ENCODE peak calls at places on chromosomes 6 and 20, in six cellular contexts. C is CD8-positive, alpha-beta memory T cell; J is HCT116; Y is NT2/D1; A is right atrium auricular region; N is cardiac muscle cell. I is an unnamed sample.

GRCh38 chr20:12925214-12925755 is 83.5 kb upstream of the SPTLC3 start:
- DNase-seq in C (peak; percentile 4), A (no peak), Y (peak; percentile 51), N (peak; percentile 89), J (peak; percentile 19), I (peak; percentile 52)

GRCh38 chr20:33262658-33263065 is 20.4 kb upstream of the BPIFB1 start:
- DNase-seq in C (no peak), A (peak; percentile 60), N (peak; percentile 81), Y (peak; percentile 40), J (peak; percentile 62), I (peak; percentile 52)

GRCh38 chr20:25015986-25016385 is 23.4 kb upstream of the APMAP start:
- DNase-seq in A (no peak), N (no peak), J (no peak), C (no peak), Y (no peak), I (no peak)

GRCh38 chr20:25044660-25045342 is 13.1 kb downstream of the ACSS1 start:
- DNase-seq in N (no peak), J (no peak), C (no peak), Y (no peak), A (no peak), I (no peak)

GRCh38 chr20:46117704-46118467 is at the start of gene CD40:
- DNase-seq in C (peak; percentile 68), J (peak; percentile 68), Y (peak; percentile 75), N (peak; percentile 90), A (peak; percentile 93), I (peak; percentile 52)

GRCh38 chr6:123965894-123966293 is 162.2 kb downstream of the NKAIN2 start:
- DNase-seq in Y (peak; percentile 49), N (peak; percentile 5), A (no peak), J (no peak), C (no peak), I (peak; percentile 54)

GRCh38 chr6:16583151-16583762 is 178.0 kb downstream of the ATXN1 start:
- DNase-seq in A (no peak), J (no peak), Y (no peak), N (no peak), C (no peak), I (no peak)

GRCh38 chr20:15242773-15243172 is 905.4 kb upstream of the FLRT3 start:
- DNase-seq in A (no peak), C (no peak), Y (no peak), J (no peak), N (no peak), I (no peak)

GRCh38 chr6:138695193-138695592 is 78.4 kb upstream of the CCDC28A start:
- DNase-seq in A (no peak), N (no peak), Y (no peak), C (no peak), J (no peak), I (no peak)

GRCh38 chr6:143952947-143953346 is 55.1 kb downstream of the PLAGL1 start:
- DNase-seq in Y (no peak), J (no peak), A (no peak), N (no peak), C (no peak), I (no peak)

GRCh38 chr6:143490775-143491174 is 20.7 kb downstream of the FUCA2 start:
- DNase-seq in C (no peak), A (no peak), N (no peak), Y (no peak), J (no peak), I (no peak)

GRCh38 chr6:72954736-72955135 is 270.6 kb downstream of the KHDC1L start:
- DNase-seq in N (peak; percentile 68), Y (no peak), J (no peak), C (no peak), A (no peak), I (no peak)

GRCh38 chr20:40694246-40694645 is 5.2 kb upstream of the MAFB start:
- DNase-seq in Y (no peak), C (no peak), A (no peak), N (no peak), J (no peak), I (no peak)

GRCh38 chr20:16922834-16923233 is 174.7 kb downstream of the OTOR start:
- DNase-seq in Y (no peak), A (no peak), J (no peak), C (no peak), N (peak; percentile 56), I (no peak)

GRCh38 chr6:43669050-43669921 is 18.3 kb downstream of the MRPS18A start:
- DNase-seq in C (no peak), Y (no peak), J (no peak), A (peak; percentile 87), N (peak; percentile 76), I (no peak)

GRCh38 chr6:13624871-13625288 is 9.7 kb downstream of the NOL7 start:
- DNase-seq in C (peak; percentile 36), A (no peak), N (peak; percentile 58), J (peak; percentile 47), Y (peak; percentile 44), I (no peak)

GRCh38 chr6:49676671-49677281 is 36.6 kb downstream of the CRISP2 start:
- DNase-seq in C (no peak), A (no peak), J (no peak), N (peak; percentile 22), Y (no peak), I (no peak)

GRCh38 chr20:7540923-7541322 is 399.3 kb downstream of the HAO1 start:
- DNase-seq in Y (no peak), J (no peak), C (no peak), A (no peak), N (peak; percentile 18), I (no peak)

GRCh38 chr6:98695076-98695816 is 139.1 kb upstream of the POU3F2 start:
- DNase-seq in J (no peak), A (no peak), Y (no peak), N (no peak), C (no peak), I (no peak)

GRCh38 chr6:143333749-143334520 is 116.6 kb downstream of the ADAT2 start:
- DNase-seq in A (no peak), N (no peak), J (no peak), Y (no peak), C (no peak), I (no peak)

GRCh38 chr6:158713469-158713868 is 63.6 kb downstream of the SYTL3 start:
- DNase-seq in N (no peak), C (no peak), Y (no peak), A (no peak), J (no peak), I (no peak)

GRCh38 chr20:5000263-5001173 is 792 bp downstream of the SLC23A2 start:
- DNase-seq in N (no peak), A (peak; percentile 79), Y (no peak), C (peak; percentile 31), J (no peak), I (no peak)

GRCh38 chr6:139231206-139231605 is 60.6 kb downstream of the TXLNB start:
- DNase-seq in N (no peak), Y (no peak), C (no peak), J (no peak), A (no peak), I (no peak)

GRCh38 chr20:20548527-20549266 is 163.7 kb downstream of the RALGAPA2 start:
- DNase-seq in J (no peak), Y (no peak), C (no peak), A (no peak), N (no peak), I (no peak)

GRCh38 chr6:41288025-41288777 is 1.7 kb upstream of the TREM1 start:
- DNase-seq in N (peak; percentile 18), J (no peak), C (no peak), Y (no peak), A (no peak), I (no peak)

GRCh38 chr6:118748311-118749062 is 97.1 kb upstream of the CEP85L start:
- DNase-seq in N (peak; percentile 38), C (no peak), A (no peak), J (no peak), Y (peak; percentile 25), I (no peak)

GRCh38 chr6:107709341-107709740 is 114.8 kb downstream of the SCML4 start:
- DNase-seq in N (no peak), A (peak; percentile 46), C (no peak), J (no peak), Y (no peak), I (no peak)

GRCh38 chr6:133240511-133241087 is 558 bp upstream of the EYA4 start:
- DNase-seq in A (no peak), J (no peak), N (peak; percentile 42), C (no peak), Y (no peak), I (no peak)
- H3K4me3 ChIP-seq in A (peak overlapping the region; percentile 63), J (no peak overlapping the region), N (peak overlapping the region; percentile 43), C (no peak overlapping the region), Y (peak overlapping the region; percentile 66), I (peak overlapping the region; percentile 69)

DNA sequence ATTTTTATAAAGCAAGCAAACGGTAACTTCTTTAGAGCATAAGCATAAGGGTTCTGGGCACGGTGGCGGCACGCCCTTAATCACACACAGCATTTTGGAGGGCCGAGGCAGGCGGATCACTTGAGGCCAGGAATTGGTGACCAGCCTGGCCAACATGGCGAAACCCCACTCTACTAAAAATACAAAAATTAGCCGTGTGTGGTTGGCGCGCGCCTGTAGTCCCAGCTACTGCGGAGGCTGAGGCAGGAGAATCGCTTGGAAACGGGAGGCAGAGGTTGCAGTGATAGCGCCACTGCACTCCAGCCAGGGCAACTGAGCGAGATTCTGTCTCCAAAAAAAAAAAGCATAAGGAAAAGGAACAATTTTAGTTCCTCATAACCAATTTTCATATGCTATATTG is 2.6 kb downstream of the SENP6 start:
- DNase-seq in J (no peak), N (no peak), C (no peak), A (no peak), Y (no peak), I (no peak)
- H3K4me1 ChIP-seq in J (peaks cover 9% of the 10 kb centered on the region), N (peaks cover 6% of the 10 kb centered on the region), C (peaks cover 71% of the 10 kb centered on the region), A (peaks cover 38% of the 10 kb centered on the region), Y (no peaks in the 10 kb centered on the region), I (no peaks in the 10 kb centered on the region)

GRCh38 chr20:36785308-36785707 is 11.7 kb upstream of the DSN1 start:
- DNase-seq in C (no peak), N (no peak), Y (no peak), J (no peak), A (no peak), I (no peak)

GRCh38 chr20:36784900-36785299 is 11.3 kb upstream of the DSN1 start:
- DNase-seq in Y (no peak), C (no peak), N (peak; percentile 23), J (no peak), A (peak; percentile 70), I (no peak)

GRCh38 chr20:36784116-36784515 is 10.6 kb upstream of the DSN1 start:
- DNase-seq in J (no peak), C (no peak), N (no peak), A (no peak), Y (no peak), I (no peak)

GRCh38 chr20:36786663-36787062 is 13.1 kb upstream of the DSN1 start:
- DNase-seq in Y (no peak), C (no peak), A (no peak), J (no peak), N (no peak), I (no peak)

GRCh38 chr20:36786246-36786645 is 12.7 kb upstream of the DSN1 start:
- DNase-seq in Y (no peak), N (no peak), C (no peak), J (no peak), A (no peak), I (no peak)
- H3K36me3 ChIP-seq in Y (peaks cover 54% of the 10 kb centered on the region), N (peaks cover under 1% of the 10 kb centered on the region), C (no peaks in the 10 kb centered on the region), J (no peaks in the 10 kb centered on the region), A (peaks cover 14% of the 10 kb centered on the region), I (peaks cover 2% of the 10 kb centered on the region)

DNA sequence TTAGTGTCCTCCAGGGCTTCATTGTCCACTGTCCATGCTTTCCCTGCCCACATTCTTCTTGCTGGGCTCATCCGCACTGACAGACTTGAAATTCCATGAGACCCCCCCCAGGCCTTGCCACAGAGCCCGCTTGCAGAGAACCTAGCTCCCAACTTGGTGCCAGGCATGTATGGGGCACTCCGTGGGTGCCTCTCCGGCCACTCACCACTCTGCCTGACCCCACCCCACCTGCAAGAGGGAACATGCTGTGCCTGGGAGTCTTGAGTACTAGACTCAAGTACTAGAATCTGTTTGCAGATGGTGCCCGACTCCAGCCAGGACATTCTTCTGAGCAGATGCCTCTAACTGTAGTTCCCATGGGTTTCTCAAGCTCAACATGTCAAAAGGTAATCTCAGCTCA is 47.9 kb downstream of the TRERF1 start:
- DNase-seq in C (no peak), J (no peak), Y (no peak), A (no peak), N (no peak), I (no peak)
- H3K4me3 ChIP-seq in C (no peak overlapping the region), J (peak overlapping the region; percentile 21), Y (no peak overlapping the region), A (no peak overlapping the region), N (no peak overlapping the region), I (no peak overlapping the region)

I was measured in iPS DF 6.9.